ENCODE peak calls at places on chromosomes 13 and 19, in four cellular contexts. Y is A549, T is foreskin fibroblast, I is HFF-Myc. B is an unnamed sample.

GRCh38 chr13:29884671-29885424 is 34.4 kb upstream of the UBL3 start:
- DNase-seq in I (no peak), Y (no peak), T (no peak), B (no peak)

GRCh38 chr19:6214881-6215541 is 64.8 kb downstream of the MLLT1 start:
- DNase-seq in T (no peak), I (no peak), Y (no peak), B (no peak)

GRCh38 chr13:53250272-53250875 is 221.8 kb downstream of the OLFM4 start:
- DNase-seq in I (peak), Y (peak), T (peak), B (peak)

GRCh38 chr19:3575260-3575741 is 2.6 kb downstream of the HMG20B start:
- DNase-seq in I (no peak), T (peak), Y (no peak), B (no peak)

GRCh38 chr19:40686882-40687524 is 3.4 kb downstream of the NUMBL start:
- DNase-seq in I (no peak), T (no peak), Y (no peak), B (no peak)

GRCh38 chr19:34171539-34171876 is 796 bp upstream of the LSM14A start:
- DNase-seq in Y (peak), I (peak), T (peak), B (no peak)

GRCh38 chr19:51366999-51367564 is 894 bp upstream of the ETFB start:
- DNase-seq in Y (no peak), T (no peak), I (no peak), B (no peak)

GRCh38 chr19:48506138-48506733 is 5.4 kb downstream of the LMTK3 start:
- DNase-seq in Y (no peak), I (no peak), T (peak), B (no peak)

GRCh38 chr19:29596885-29597525 is 9.1 kb upstream of the POP4 start:
- DNase-seq in Y (no peak), T (peak), I (no peak), B (no peak)

GRCh38 chr19:1042689-1043511 is 3.0 kb downstream of the ABCA7 start:
- DNase-seq in I (no peak), Y (no peak), T (peak), B (no peak)

GRCh38 chr19:44747739-44748425 is 626 bp upstream of the BCL3 start:
- DNase-seq in I (no peak), T (peak), Y (peak), B (no peak)

GRCh38 chr19:16942583-16942982 is 53.8 kb downstream of the F2RL3 start:
- DNase-seq in T (no peak), Y (no peak), I (no peak), B (no peak)

GRCh38 chr19:17565611-17566010 is 10.2 kb downstream of the COLGALT1 start:
- DNase-seq in Y (no peak), I (no peak), T (peak), B (no peak)

GRCh38 chr19:7415163-7415856 is 66.6 kb downstream of the ARHGEF18 start:
- DNase-seq in I (no peak), T (peak), Y (no peak), B (no peak)

GRCh38 chr13:110166598-110166997 is 140.4 kb downstream of the COL4A1 start:
- DNase-seq in I (no peak), Y (no peak), T (peak), B (no peak)

GRCh38 chr19:45164577-45165335 is 4.0 kb upstream of the NKPD1 start:
- DNase-seq in Y (no peak), I (peak), T (peak), B (no peak)

GRCh38 chr13:62920181-62920580 is 1504.5 kb upstream of the PCDH20 start:
- DNase-seq in I (no peak), Y (no peak), T (peak), B (no peak)

GRCh38 chr13:60509601-60510386 is 112.8 kb downstream of the TDRD3 start:
- DNase-seq in T (peak), I (no peak), Y (no peak), B (no peak)

GRCh38 chr13:57633950-57634828 is 2.6 kb downstream of the PCDH17 start:
- DNase-seq in I (no peak), Y (no peak), T (peak), B (no peak)

GRCh38 chr19:20038358-20039202 is 725 bp downstream of the ZNF682 start:
- DNase-seq in Y (no peak), T (peak), I (no peak), B (no peak)

GRCh38 chr13:73018336-73018735 is 40.5 kb upstream of the KLF5 start:
- DNase-seq in Y (no peak), I (no peak), T (no peak), B (no peak)

GRCh38 chr13:112184261-112184660 is 117.3 kb downstream of the SOX1 start:
- DNase-seq in I (no peak), T (no peak), Y (no peak), B (no peak)

GRCh38 chr13:39326471-39326870 is 276.5 kb downstream of the LHFPL6 start:
- DNase-seq in Y (no peak), I (no peak), T (peak), B (no peak)

GRCh38 chr13:34030782-34031181 is 212.8 kb downstream of the RFC3 start:
- DNase-seq in T (peak), Y (no peak), I (no peak), B (no peak)

GRCh38 chr19:23665651-23666410 is 21.2 kb downstream of the ZNF675 start:
- DNase-seq in Y (no peak), I (no peak), T (no peak), B (no peak)

GRCh38 chr13:73914119-73914518 is 220.1 kb downstream of the KLF12 start:
- DNase-seq in T (no peak), I (no peak), Y (no peak), B (no peak)

GRCh38 chr19:21482863-21483276 is 22.5 kb upstream of the ZNF429 start:
- DNase-seq in T (peak), I (no peak), Y (no peak), B (no peak)

GRCh38 chr13:98350746-98351330 is 173.8 kb upstream of the RNF113B start:
- DNase-seq in T (no peak), I (no peak), Y (no peak), B (no peak)

GRCh38 chr13:29987340-29987739 is 136.9 kb upstream of the UBL3 start:
- DNase-seq in Y (no peak), I (no peak), T (no peak), B (no peak)

GRCh38 chr19:7500811-7501450 is 12.1 kb upstream of the PEX11G start:
- DNase-seq in T (peak), I (no peak), Y (peak), B (no peak)

GRCh38 chr13:32650705-32651311 is 64.6 kb downstream of the PDS5B start:
- DNase-seq in I (peak), T (peak), Y (peak), B (peak)

GRCh38 chr13:77016888-77017623 is 9.9 kb downstream of the FBXL3 start:
- DNase-seq in Y (no peak), I (no peak), T (no peak), B (no peak)

GRCh38 chr13:32187651-32188050 is 127.5 kb downstream of the ZAR1L start:
- DNase-seq in Y (no peak), T (no peak), I (no peak), B (no peak)

GRCh38 chr19:38974599-38975213 is 836 bp downstream of the FBXO17 start:
- DNase-seq in Y (no peak), I (no peak), T (peak), B (peak)

GRCh38 chr19:58563034-58563573 is 4.7 kb upstream of the UBE2M start:
- DNase-seq in T (peak), I (no peak), Y (no peak), B (no peak)
- H3K4me3 ChIP-seq in T (peak), I (peak), Y (no peak), B (peak)

GRCh38 chr19:18996351-18996750 is 37.0 kb downstream of the SUGP2 start:
- DNase-seq in I (no peak), Y (no peak), T (no peak), B (no peak)
- H3K4me3 ChIP-seq in I (no peak), Y (no peak), T (no peak), B (no peak)

GRCh38 chr13:50485979-50486935 is 357.2 kb downstream of the DLEU7 start:
- DNase-seq in Y (no peak), I (peak), T (peak), B (no peak)
- H3K4me3 ChIP-seq in Y (no peak), I (no peak), T (no peak), B (no peak)

DNA sequence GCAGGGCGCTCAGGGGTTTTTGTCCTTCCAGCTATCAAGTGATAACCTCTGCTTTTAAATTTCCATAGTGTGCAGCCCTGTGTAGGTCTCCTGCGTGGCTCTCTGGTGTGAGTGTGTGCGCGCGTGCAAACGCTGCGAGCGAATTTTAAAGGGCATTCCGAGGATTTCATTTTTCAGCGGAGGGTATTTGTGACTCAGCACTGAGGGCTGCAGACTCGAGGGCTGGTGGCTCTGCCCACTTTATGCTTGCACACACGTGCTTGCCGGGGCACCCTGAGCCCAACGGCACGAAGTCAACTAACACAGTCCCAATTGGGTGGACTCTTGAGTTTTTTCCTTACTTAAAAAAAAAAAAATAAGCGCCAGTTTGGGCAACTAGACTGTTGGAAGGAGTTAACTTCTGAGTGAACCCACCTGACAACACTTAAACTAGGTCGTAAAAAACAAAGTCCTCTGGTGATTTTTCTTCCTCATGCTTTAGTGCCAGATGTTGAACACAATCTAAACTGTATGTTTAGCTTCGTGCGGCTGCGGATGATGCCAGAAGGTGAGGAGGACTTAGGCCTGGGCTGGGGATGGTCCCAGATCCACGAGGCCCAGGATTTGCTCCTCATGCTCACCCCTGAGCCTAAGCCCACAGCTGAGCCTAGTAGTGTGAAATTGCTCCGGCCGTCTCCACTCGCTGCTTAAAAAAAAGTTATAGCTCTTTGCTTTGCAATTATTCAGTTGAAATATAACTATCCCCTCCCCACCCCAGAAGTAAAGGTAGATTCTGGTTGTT is 2.1 kb downstream of the FGF9 start:
- DNase-seq in I (no peak), Y (no peak), T (peak), B (no peak)
- H3K4me3 ChIP-seq in I (no peak), Y (peak), T (no peak), B (peak)